ENCODE peak calls at places on chromosome 1, in nine cellular contexts. D, F, K, V, G, I, Q, L and W are unnamed samples.

GRCh38 chr1:183022202-183023145 is 746 bp upstream of the LAMC1 start:
- DNase-seq in D (peak; percentile 98), F (peak; percentile 87), K (peak; percentile 83), V (peak; percentile 82), G (peak; percentile 99), I (no peak), Q (peak; percentile 47), L (peak; percentile 98), W (peak; percentile 81)

GRCh38 chr1:45804671-45804973 is 1.2 kb downstream of the MAST2 start:
- DNase-seq in D (no peak), F (no peak), K (no peak), V (no peak), G (no peak), I (no peak), Q (no peak), L (no peak), W (no peak)

GRCh38 chr1:222784916-222785315 is 29.9 kb upstream of the DISP1 start:
- DNase-seq in D (no peak), F (peak; percentile 12), K (no peak), V (no peak), G (peak; percentile 47), I (no peak), Q (no peak), L (no peak), W (no peak)

GRCh38 chr1:117077267-117077666 is 17.1 kb downstream of the TTF2 start:
- DNase-seq in D (peak; percentile 96), F (no peak), K (no peak), V (no peak), G (peak; percentile 87), I (no peak), Q (no peak), L (no peak), W (no peak)

GRCh38 chr1:194447635-194448034 is 1261.2 kb upstream of the B3GALT2 start:
- DNase-seq in D (no peak), F (no peak), K (no peak), V (no peak), G (no peak), I (no peak), Q (no peak), L (peak; percentile 16), W (no peak)

GRCh38 chr1:110174961-110175360 is 24.7 kb downstream of the SLC6A17 start:
- DNase-seq in D (no peak), F (no peak), K (no peak), V (no peak), G (no peak), I (no peak), Q (no peak), L (no peak), W (no peak)

GRCh38 chr1:18170444-18170843 is 62.8 kb downstream of the IGSF21 start:
- DNase-seq in D (no peak), F (no peak), K (no peak), V (no peak), G (no peak), I (no peak), Q (no peak), L (no peak), W (no peak)

GRCh38 chr1:188479146-188479545 is 1650.4 kb downstream of the PLA2G4A start:
- DNase-seq in D (peak; percentile 1), F (no peak), K (no peak), V (no peak), G (no peak), I (no peak), Q (no peak), L (no peak), W (no peak)

GRCh38 chr1:229448373-229448772 is 14.5 kb upstream of the ACTA1 start:
- DNase-seq in D (no peak), F (no peak), K (no peak), V (no peak), G (no peak), I (no peak), Q (no peak), L (no peak), W (no peak)

GRCh38 chr1:182600036-182600713 is 4.0 kb downstream of the RGS16 start:
- DNase-seq in D (no peak), F (no peak), K (no peak), V (no peak), G (no peak), I (no peak), Q (no peak), L (no peak), W (no peak)

GRCh38 chr1:232507571-232507970 is 122.4 kb downstream of the SIPA1L2 start:
- DNase-seq in D (no peak), F (no peak), K (no peak), V (no peak), G (no peak), I (no peak), Q (no peak), L (no peak), W (no peak)

GRCh38 chr1:194476872-194477271 is 1290.5 kb upstream of the B3GALT2 start:
- DNase-seq in D (no peak), F (no peak), K (no peak), V (no peak), G (no peak), I (no peak), Q (no peak), L (no peak), W (no peak)

GRCh38 chr1:176206006-176206960 is 803 bp downstream of the COP1 start:
- DNase-seq in D (peak; percentile 48), F (peak; percentile 43), K (peak; percentile 25), V (peak; percentile 40), G (peak; percentile 43), I (no peak), Q (peak; percentile 59), L (no peak), W (no peak)

GRCh38 chr1:201885531-201886075 is 3.1 kb upstream of the SHISA4 start:
- DNase-seq in D (peak; percentile 54), F (no peak), K (peak; percentile 65), V (no peak), G (peak; percentile 72), I (no peak), Q (no peak), L (no peak), W (no peak)

GRCh38 chr1:201692307-201693018 is 136.5 kb upstream of the IPO9 start:
- DNase-seq in D (no peak), F (no peak), K (no peak), V (no peak), G (no peak), I (no peak), Q (no peak), L (no peak), W (peak; percentile 75)

GRCh38 chr1:209107535-209107934 is 476.0 kb upstream of the CAMK1G start:
- DNase-seq in D (no peak), F (peak; percentile 6), K (no peak), V (no peak), G (no peak), I (no peak), Q (peak; percentile 87), L (no peak), W (no peak)

GRCh38 chr1:7427066-7427465 is 344.0 kb upstream of the VAMP3 start:
- DNase-seq in D (peak; percentile 77), F (no peak), K (no peak), V (no peak), G (no peak), I (no peak), Q (no peak), L (no peak), W (no peak)